ENCODE peak calls at places on chromosome 12, in seven cellular contexts. X is lower lobe of right lung; J is iPS DF 6.9; T is CD4-positive, alpha-beta T cell; B is SJSA1; H is CD8-positive, alpha-beta T cell; D is psoas muscle. Q is an unnamed sample.

GRCh38 chr12:64221656-64222010 is 463 bp downstream of the KICS2 start:
- DNase-seq in H (peak; percentile 38), J (peak; percentile 79), D (peak; percentile 89), X (peak; percentile 92), B (peak; percentile 87), T (no peak), Q (peak; percentile 96)

GRCh38 chr12:90499793-90500192 is 455.2 kb downstream of the CCER1 start:
- DNase-seq in H (no peak), X (no peak), J (no peak), B (no peak), T (no peak), D (no peak), Q (no peak)

GRCh38 chr12:92492291-92492690 is 210.5 kb upstream of the PLEKHG7 start:
- DNase-seq in B (no peak), D (no peak), H (no peak), T (no peak), X (no peak), J (no peak), Q (no peak)

GRCh38 chr12:130519-130918 is 64.0 kb downstream of the IQSEC3 start:
- DNase-seq in H (no peak), X (no peak), T (no peak), B (no peak), J (no peak), D (no peak), Q (no peak)

GRCh38 chr12:89033062-89033461 is 319.2 kb downstream of the DUSP6 start:
- DNase-seq in T (no peak), B (no peak), X (no peak), D (no peak), H (no peak), J (no peak), Q (no peak)

GRCh38 chr12:131194166-131194565 is 240.5 kb downstream of the ADGRD1 start:
- DNase-seq in T (no peak), X (no peak), B (no peak), H (no peak), J (no peak), D (no peak), Q (no peak)

GRCh38 chr12:583251-583869 is 79.9 kb downstream of the NINJ2 start:
- DNase-seq in J (no peak), X (no peak), H (no peak), T (no peak), B (no peak), D (peak; percentile 51), Q (no peak)

GRCh38 chr12:68374315-68374982 is 42.3 kb upstream of the MDM1 start:
- DNase-seq in X (no peak), H (peak; percentile 15), J (no peak), D (no peak), T (peak; percentile 31), B (no peak), Q (no peak)

GRCh38 chr12:67222302-67222701 is 46.9 kb upstream of the CAND1 start:
- DNase-seq in X (no peak), D (no peak), T (no peak), J (peak; percentile 22), H (no peak), B (no peak), Q (no peak)

GRCh38 chr12:106058256-106059182 is 80.2 kb downstream of the NUAK1 start:
- DNase-seq in B (no peak), H (no peak), X (no peak), D (no peak), J (no peak), T (no peak), Q (no peak)

GRCh38 chr12:29888777-29889176 is 105.0 kb upstream of the TMTC1 start:
- DNase-seq in H (no peak), T (no peak), D (no peak), J (no peak), B (no peak), X (no peak), Q (no peak)

GRCh38 chr12:113898466-113898865 is 67.7 kb downstream of the RBM19 start:
- DNase-seq in J (no peak), H (no peak), D (no peak), B (peak; percentile 81), X (no peak), T (no peak), Q (no peak)

GRCh38 chr12:124727244-124727673 is 136.4 kb downstream of the SCARB1 start:
- DNase-seq in J (no peak), T (no peak), D (peak; percentile 80), B (no peak), X (peak; percentile 87), H (no peak), Q (peak; percentile 87)

GRCh38 chr12:66438601-66439000 is 136.3 kb downstream of the HELB start:
- DNase-seq in D (no peak), J (no peak), X (no peak), H (no peak), B (peak; percentile 52), T (no peak), Q (no peak)

GRCh38 chr12:15735837-15736615 is 53.2 kb downstream of the EPS8 start:
- DNase-seq in T (no peak), J (no peak), D (no peak), H (no peak), B (no peak), X (no peak), Q (no peak)

DNA sequence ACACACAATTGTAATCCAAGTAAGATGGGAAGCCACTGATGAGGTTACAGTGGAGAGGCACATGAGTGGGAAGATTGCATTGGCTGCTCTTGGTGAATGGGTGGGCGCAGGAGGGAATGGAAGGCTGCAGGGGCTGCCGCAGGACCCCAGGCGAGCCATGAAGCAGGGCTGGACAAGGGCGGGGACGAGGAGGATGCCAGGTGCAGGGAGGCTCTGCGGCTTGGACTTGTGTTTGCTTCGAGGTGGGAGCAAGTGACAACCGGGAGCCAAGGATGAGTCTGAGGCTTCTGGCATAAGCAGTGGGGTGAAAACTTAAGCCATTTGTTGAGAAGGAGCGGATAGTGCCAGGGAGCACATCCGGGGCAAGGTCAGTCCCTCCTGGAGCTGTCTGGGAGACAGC is 115.0 kb downstream of the TSPAN9 start:
- DNase-seq in H (no peak), B (no peak), X (no peak), D (no peak), T (no peak), J (no peak), Q (no peak)
- H3K27me3 ChIP-seq in H (no peaks in the 10 kb centered on the region), B (no peaks in the 10 kb centered on the region), X (no peaks in the 10 kb centered on the region), D (no peaks in the 10 kb centered on the region), T (peaks cover 3% of the 10 kb centered on the region), J (no peaks in the 10 kb centered on the region), Q (no peaks in the 10 kb centered on the region)

GRCh38 chr12:50053583-50053982 is 3.8 kb upstream of the ASIC1 start:
- DNase-seq in B (no peak), D (no peak), H (no peak), X (no peak), J (no peak), T (no peak), Q (no peak)

GRCh38 chr12:50050119-50050385 is 7.3 kb upstream of the ASIC1 start:
- DNase-seq in J (no peak), D (no peak), X (peak; percentile 14), T (no peak), H (no peak), B (no peak), Q (no peak)

GRCh38 chr12:50050410-50051280 is 6.8 kb upstream of the ASIC1 start:
- DNase-seq in D (peak; percentile 79), B (no peak), T (no peak), H (no peak), X (peak; percentile 75), J (no peak), Q (peak; percentile 83)

GRCh38 chr12:50052964-50053363 is 4.4 kb upstream of the ASIC1 start:
- DNase-seq in B (no peak), H (no peak), T (no peak), J (no peak), X (peak; percentile 4), D (no peak), Q (no peak)

GRCh38 chr12:50052544-50052943 is 4.9 kb upstream of the ASIC1 start:
- DNase-seq in J (no peak), D (no peak), X (no peak), B (no peak), H (no peak), T (no peak), Q (no peak)
- H3K27me3 ChIP-seq in J (peaks cover 49% of the 10 kb centered on the region), D (peaks cover 45% of the 10 kb centered on the region), X (peaks cover 6% of the 10 kb centered on the region), B (peaks cover 27% of the 10 kb centered on the region), H (peaks cover 25% of the 10 kb centered on the region), T (peaks cover 60% of the 10 kb centered on the region), Q (no peaks in the 10 kb centered on the region)

DNA sequence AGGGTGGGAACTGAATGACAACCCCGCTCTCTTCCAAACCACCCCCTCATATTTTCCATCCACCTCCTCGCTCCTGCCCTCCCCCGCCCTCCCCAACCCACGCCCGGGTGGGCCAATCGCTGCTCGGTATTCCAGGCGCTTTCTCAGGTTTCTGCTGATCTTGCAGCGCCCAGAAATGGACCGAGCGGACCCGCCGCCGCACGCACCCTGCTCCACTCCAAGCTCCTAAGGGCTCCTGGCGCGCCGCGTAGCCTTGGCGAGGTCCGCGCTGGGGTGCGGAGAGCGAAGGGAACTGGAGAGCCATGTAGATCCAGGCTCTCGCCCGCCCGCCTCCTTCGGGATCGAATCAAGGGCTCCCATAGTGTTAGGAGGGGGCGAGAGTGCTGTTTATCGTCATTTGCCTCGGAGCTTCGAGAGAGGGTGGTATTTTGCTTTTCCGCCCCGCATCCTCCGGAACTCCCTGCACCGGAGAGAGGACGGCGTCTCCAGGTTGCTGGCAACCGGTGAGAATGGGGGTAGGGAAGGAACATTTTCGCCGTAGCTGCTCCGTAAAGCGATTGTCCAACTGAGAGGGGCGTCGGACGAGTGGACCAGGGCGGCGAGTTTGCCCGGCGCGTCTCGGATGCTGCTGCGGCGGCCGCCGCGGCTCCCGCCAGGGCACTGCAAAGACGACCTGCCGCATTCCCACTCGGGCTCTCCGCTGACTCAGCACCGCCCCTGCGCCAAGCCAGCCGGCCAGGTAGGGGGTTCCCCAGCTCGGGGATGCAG is at the start of gene KCNA1:
- DNase-seq in X (no peak), J (no peak), D (peak; percentile 23), B (no peak), H (no peak), T (no peak), Q (peak; percentile 79)
- H3K27me3 ChIP-seq in X (peaks cover 79% of the 10 kb centered on the region), J (peaks cover 33% of the 10 kb centered on the region), D (peaks cover 81% of the 10 kb centered on the region), B (peaks cover 73% of the 10 kb centered on the region), H (peaks cover 29% of the 10 kb centered on the region), T (peaks cover 84% of the 10 kb centered on the region), Q (no peaks in the 10 kb centered on the region)

GRCh38 chr12:2690348-2691000 is 104.3 kb upstream of the FKBP4 start:
- DNase-seq in D (no peak), X (no peak), H (no peak), B (no peak), J (no peak), T (no peak), Q (no peak)

GRCh38 chr12:2691001-2691339 is 103.8 kb upstream of the FKBP4 start:
- DNase-seq in X (peak; percentile 49), H (peak; percentile 35), B (no peak), T (peak; percentile 46), J (no peak), D (no peak), Q (no peak)

GRCh38 chr12:2688381-2688881 is 106.3 kb upstream of the FKBP4 start:
- DNase-seq in B (no peak), X (no peak), H (no peak), J (no peak), T (no peak), D (no peak), Q (no peak)

GRCh38 chr12:2689879-2690278 is 104.9 kb upstream of the FKBP4 start:
- DNase-seq in J (no peak), X (no peak), H (no peak), T (no peak), B (no peak), D (no peak), Q (no peak)

DNA sequence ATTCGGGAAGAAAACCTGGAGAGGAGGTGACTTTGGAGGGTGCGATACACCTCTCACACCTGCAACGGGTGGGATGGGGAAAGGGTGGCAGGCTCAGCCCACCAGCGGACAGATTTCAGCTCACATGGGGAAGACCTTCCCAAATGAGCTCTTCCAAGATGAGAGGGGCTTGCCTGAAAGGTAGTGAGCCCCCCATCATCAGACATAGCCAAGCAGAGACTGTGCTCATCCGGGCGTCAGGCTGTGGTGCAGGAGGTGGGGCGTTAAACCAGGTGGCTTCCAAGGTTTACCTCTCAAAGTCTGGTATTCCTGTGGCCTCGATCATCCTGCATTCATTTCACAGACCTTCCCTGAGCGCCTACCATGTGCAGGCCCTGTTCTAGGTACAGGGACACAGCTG is 105.4 kb upstream of the FKBP4 start:
- DNase-seq in T (no peak), J (no peak), B (no peak), X (no peak), D (no peak), H (no peak), Q (no peak)
- H3K27me3 ChIP-seq in T (no peaks in the 10 kb centered on the region), J (no peaks in the 10 kb centered on the region), B (no peaks in the 10 kb centered on the region), X (peaks cover 26% of the 10 kb centered on the region), D (peaks cover 45% of the 10 kb centered on the region), H (no peaks in the 10 kb centered on the region), Q (no peaks in the 10 kb centered on the region)